ENCODE peak calls at places on chromosomes 11 and 22, in six cellular contexts. A, S, H, B, W and L are unnamed samples.

GRCh38 chr22:49534386-49534785 is 293.3 kb downstream of the BRD1 start:
- DNase-seq in A (no peak), S (no peak), H (no peak), B (no peak), W (no peak), L (no peak)

GRCh38 chr11:77250881-77251640 is 50.4 kb downstream of the GDPD4 start:
- DNase-seq in A (no peak), S (no peak), H (no peak), B (no peak), W (no peak), L (no peak)

GRCh38 chr11:2995091-2995561 is 3.0 kb upstream of the NAP1L4 start:
- DNase-seq in A (no peak), S (no peak), H (no peak), B (no peak), W (no peak), L (peak; percentile 23)

GRCh38 chr22:46971141-46971775 is 208.8 kb downstream of the TBC1D22A start:
- DNase-seq in A (no peak), S (no peak), H (no peak), B (peak; percentile 70), W (no peak), L (no peak)

GRCh38 chr11:77203901-77204755 is 76.1 kb downstream of the MYO7A start:
- DNase-seq in A (peak; percentile 1), S (no peak), H (no peak), B (peak; percentile 50), W (no peak), L (no peak)

GRCh38 chr11:74689666-74690065 is 41.6 kb downstream of the CHRDL2 start:
- DNase-seq in A (no peak), S (no peak), H (no peak), B (no peak), W (peak; percentile 21), L (no peak)

GRCh38 chr11:78256962-78257361 is 68.2 kb downstream of the USP35 start:
- DNase-seq in A (peak; percentile 76), S (peak; percentile 53), H (no peak), B (peak; percentile 88), W (no peak), L (peak; percentile 86)

GRCh38 chr11:68840661-68841653 is 759 bp downstream of the CPT1A start:
- DNase-seq in A (peak; percentile 82), S (peak; percentile 57), H (no peak), B (peak; percentile 79), W (no peak), L (peak; percentile 82)

GRCh38 chr11:103035656-103036434 is 56.1 kb downstream of the DCUN1D5 start:
- DNase-seq in A (no peak), S (peak; percentile 49), H (no peak), B (no peak), W (peak; percentile 53), L (no peak)

GRCh38 chr11:133945087-133945974 is 11.4 kb downstream of the IGSF9B start:
- DNase-seq in A (no peak), S (no peak), H (no peak), B (peak; percentile 83), W (no peak), L (no peak)

GRCh38 chr22:37566329-37566837 is 6.1 kb downstream of the CDC42EP1 start:
- DNase-seq in A (peak; percentile 44), S (no peak), H (no peak), B (no peak), W (no peak), L (no peak)

GRCh38 chr11:97856666-97857065 is 1164.1 kb upstream of the CNTN5 start:
- DNase-seq in A (no peak), S (no peak), H (peak; percentile 19), B (no peak), W (no peak), L (no peak)

GRCh38 chr11:131242616-131243015 is 127.8 kb upstream of the NTM start:
- DNase-seq in A (no peak), S (no peak), H (no peak), B (no peak), W (no peak), L (no peak)
- TF ChIP-seq EP300 in A (no peak), S (no peak), H (no peak), B (no peak), W (no peak), L (no peak)

GRCh38 chr22:41833369-41834004 is 582 bp downstream of the SREBF2 start:
- DNase-seq in A (peak; percentile 57), S (peak; percentile 73), H (no peak), B (peak; percentile 78), W (no peak), L (peak; percentile 48)

GRCh38 chr22:41836551-41836950 is 3.6 kb downstream of the SREBF2 start:
- DNase-seq in A (no peak), S (no peak), H (no peak), B (no peak), W (no peak), L (no peak)

GRCh38 chr22:41831828-41832552 is 915 bp upstream of the SREBF2 start:
- DNase-seq in A (no peak), S (no peak), H (no peak), B (no peak), W (no peak), L (no peak)

GRCh38 chr22:41832553-41833368 is at the start of gene SREBF2:
- DNase-seq in A (peak; percentile 100), S (peak; percentile 91), H (peak; percentile 100), B (peak; percentile 100), W (peak; percentile 99), L (peak; percentile 100)

GRCh38 chr22:41834005-41834975 is 1.4 kb downstream of the SREBF2 start:
- DNase-seq in A (no peak), S (no peak), H (no peak), B (no peak), W (peak; percentile 61), L (no peak)
- TF ChIP-seq POLR2AphosphoS5 in A (no peak), S (no peak), H (no peak), B (no peak), W (no peak), L (no peak)

GRCh38 chr11:121132211-121132976 is 31.4 kb downstream of the TECTA start:
- DNase-seq in A (no peak), S (peak; percentile 13), H (no peak), B (no peak), W (no peak), L (no peak)

GRCh38 chr11:121131656-121132055 is 30.6 kb downstream of the TECTA start:
- DNase-seq in A (no peak), S (no peak), H (no peak), B (no peak), W (no peak), L (no peak)

GRCh38 chr11:121129362-121130340 is 28.6 kb downstream of the TECTA start:
- DNase-seq in A (no peak), S (no peak), H (no peak), B (no peak), W (no peak), L (no peak)

GRCh38 chr11:121123670-121124069 is 22.6 kb downstream of the TECTA start:
- DNase-seq in A (no peak), S (no peak), H (no peak), B (no peak), W (no peak), L (no peak)

DNA sequence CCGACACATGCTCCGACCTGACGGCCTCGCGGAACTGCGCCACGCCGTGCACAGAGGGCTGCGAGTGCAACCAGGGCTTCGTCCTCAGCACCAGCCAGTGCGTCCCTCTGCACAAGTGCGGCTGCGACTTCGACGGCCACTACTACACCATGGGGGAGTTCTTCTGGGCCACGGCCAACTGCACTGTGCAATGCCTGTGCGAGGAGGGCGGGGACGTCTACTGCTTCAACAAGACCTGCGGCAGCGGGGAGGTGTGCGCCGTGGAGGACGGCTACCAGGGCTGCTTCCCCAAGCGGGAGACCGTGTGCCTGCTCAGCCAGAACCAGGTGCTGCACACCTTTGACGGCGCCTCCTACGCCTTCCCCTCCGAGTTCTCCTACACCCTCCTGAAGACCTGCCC is 26.8 kb downstream of the TECTA start:
- DNase-seq in A (no peak), S (no peak), H (no peak), B (no peak), W (no peak), L (no peak)
- H3K4me3 ChIP-seq in A (no peak overlapping the region), S (no peak overlapping the region), H (no peak overlapping the region), B (no peak overlapping the region), W (no peak overlapping the region), L (no peak overlapping the region)

GRCh38 chr11:84313830-84314359 is 1027.7 kb upstream of the CCDC90B start:
- DNase-seq in A (no peak), S (no peak), H (no peak), B (no peak), W (no peak), L (no peak)

GRCh38 chr11:84319853-84320252 is 1033.7 kb upstream of the CCDC90B start:
- DNase-seq in A (no peak), S (no peak), H (no peak), B (no peak), W (no peak), L (no peak)

GRCh38 chr11:84322211-84322610 is 1036.0 kb upstream of the CCDC90B start:
- DNase-seq in A (no peak), S (no peak), H (no peak), B (no peak), W (no peak), L (no peak)

DNA sequence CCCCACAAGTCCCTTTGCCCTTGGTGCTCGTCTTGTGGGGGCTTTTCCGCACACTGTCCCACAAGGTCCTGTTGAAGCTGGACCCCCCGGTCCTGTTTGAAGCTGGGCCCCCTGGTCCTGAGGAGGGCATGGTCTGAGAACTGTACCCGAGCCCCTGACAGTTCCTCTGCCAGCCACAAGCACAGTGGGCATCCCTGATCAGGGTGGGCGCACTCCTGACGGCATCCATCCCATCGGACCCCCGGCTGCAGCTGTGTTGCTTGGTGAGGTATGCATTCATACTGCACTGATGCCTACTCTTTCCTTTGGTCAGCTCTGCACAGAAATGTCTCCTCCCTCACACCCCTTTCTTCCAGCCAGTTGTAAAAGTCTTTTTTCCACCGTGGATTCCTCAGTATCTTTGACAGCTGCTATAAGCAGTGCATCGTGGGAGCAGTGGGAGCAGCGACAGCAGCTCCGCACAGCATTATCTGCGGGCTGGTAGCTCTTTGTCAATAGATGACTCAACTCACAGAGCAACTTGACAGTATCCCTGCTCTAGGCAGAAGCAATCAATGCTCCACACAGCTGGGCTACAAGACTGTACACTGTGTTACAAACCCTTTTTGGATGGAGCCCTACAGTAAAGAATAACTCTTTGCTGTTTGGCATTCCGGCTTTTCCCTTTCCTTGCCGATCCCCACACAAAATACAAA is 1030.8 kb upstream of the CCDC90B start:
- DNase-seq in A (no peak), S (no peak), H (no peak), B (no peak), W (no peak), L (no peak)
- TF ChIP-seq EP300 in A (no peak), S (no peak), H (no peak), B (no peak), W (no peak), L (no peak)

GRCh38 chr11:83159901-83160865 is 3.3 kb downstream of the PCF11 start:
- DNase-seq in A (peak; percentile 32), S (no peak), H (no peak), B (no peak), W (no peak), L (peak; percentile 53)
- TF ChIP-seq POLR2AphosphoS5 in A (no peak), S (peak; percentile 25), H (peak; percentile 57), B (no peak), W (peak; percentile 50), L (peak; percentile 62)